ENCODE peak calls at places on chromosomes 2 and 18, in six cellular contexts. K, J, O, W, Q and Y are unnamed samples.
A peak's percentile ranks its signal among the peaks of the same experiment; 100 is the strongest.

GRCh38 chr18:58309610-58310239 is 265.7 kb downstream of the NEDD4L start:
- DNase-seq in K (no peak), J (no peak), O (peak; percentile 35), W (no peak), Q (no peak), Y (no peak)

GRCh38 chr2:237585590-237586221 is 4.8 kb downstream of the RAB17 start:
- DNase-seq in K (no peak), J (no peak), O (no peak), W (no peak), Q (no peak), Y (no peak)

GRCh38 chr2:219631406-219631891 is 4.0 kb downstream of the SLC4A3 start:
- DNase-seq in K (no peak), J (peak; percentile 57), O (no peak), W (no peak), Q (no peak), Y (no peak)

GRCh38 chr2:69056071-69056470 is 43.1 kb downstream of the ANTXR1 start:
- DNase-seq in K (no peak), J (no peak), O (no peak), W (no peak), Q (no peak), Y (no peak)

GRCh38 chr2:201466050-201466660 is 14.6 kb downstream of the STRADB start:
- DNase-seq in K (peak; percentile 71), J (no peak), O (no peak), W (no peak), Q (peak; percentile 89), Y (no peak)

GRCh38 chr2:238831177-238831576 is 16.7 kb upstream of the TWIST2 start:
- DNase-seq in K (no peak), J (no peak), O (no peak), W (no peak), Q (no peak), Y (no peak)

GRCh38 chr2:73823916-73824523 is 4.7 kb upstream of the STAMBP start:
- DNase-seq in K (peak; percentile 81), J (no peak), O (peak; percentile 46), W (peak; percentile 58), Q (peak; percentile 88), Y (no peak)

GRCh38 chr18:48007955-48008701 is 77.7 kb upstream of the SMAD2 start:
- DNase-seq in K (peak; percentile 51), J (peak; percentile 70), O (peak; percentile 68), W (peak; percentile 94), Q (peak; percentile 71), Y (peak; percentile 77)

GRCh38 chr18:27656905-27657304 is 471.8 kb upstream of the CHST9 start:
- DNase-seq in K (no peak), J (no peak), O (no peak), W (no peak), Q (no peak), Y (no peak)

GRCh38 chr2:33033524-33034150 is 86.9 kb downstream of the LTBP1 start:
- DNase-seq in K (peak; percentile 67), J (no peak), O (no peak), W (no peak), Q (peak; percentile 84), Y (no peak)

GRCh38 chr2:33210626-33211025 is 263.9 kb downstream of the LTBP1 start:
- DNase-seq in K (peak; percentile 94), J (peak; percentile 85), O (peak; percentile 44), W (no peak), Q (peak; percentile 98), Y (peak; percentile 65)

GRCh38 chr2:217515615-217516309 is 487.0 kb downstream of the TNS1 start:
- DNase-seq in K (no peak), J (no peak), O (no peak), W (no peak), Q (no peak), Y (no peak)

GRCh38 chr2:58660046-58660445 is 418.9 kb upstream of the FANCL start:
- DNase-seq in K (no peak), J (no peak), O (no peak), W (no peak), Q (no peak), Y (no peak)

GRCh38 chr2:168455692-168456525 is at the start of gene CERS6:
- DNase-seq in K (peak; percentile 92), J (peak; percentile 98), O (peak; percentile 96), W (peak; percentile 89), Q (peak; percentile 99), Y (peak; percentile 98)

GRCh38 chr2:134127496-134127895 is 126.4 kb upstream of the MGAT5 start:
- DNase-seq in K (no peak), J (no peak), O (no peak), W (no peak), Q (no peak), Y (no peak)

GRCh38 chr2:7203056-7203467 is 285.9 kb downstream of the RNF144A start:
- DNase-seq in K (peak; percentile 33), J (no peak), O (peak; percentile 38), W (peak; percentile 41), Q (peak; percentile 74), Y (peak; percentile 23)

GRCh38 chr2:3480352-3481010 is 38.9 kb downstream of the ADI1 start:
- DNase-seq in K (no peak), J (no peak), O (no peak), W (no peak), Q (no peak), Y (no peak)

GRCh38 chr18:27298215-27298804 is 113.2 kb upstream of the CHST9 start:
- DNase-seq in K (no peak), J (no peak), O (no peak), W (no peak), Q (no peak), Y (no peak)

GRCh38 chr2:65070172-65070830 is 14.1 kb downstream of the CEP68 start:
- DNase-seq in K (peak; percentile 58), J (no peak), O (no peak), W (no peak), Q (peak; percentile 77), Y (no peak)

GRCh38 chr2:24840164-24840869 is 47.1 kb downstream of the CENPO start:
- DNase-seq in K (no peak), J (no peak), O (no peak), W (no peak), Q (no peak), Y (peak; percentile 33)

GRCh38 chr18:54780285-54780861 is 47.9 kb upstream of the RAB27B start:
- DNase-seq in K (no peak), J (no peak), O (no peak), W (no peak), Q (no peak), Y (no peak)

GRCh38 chr2:159177957-159178356 is 108.5 kb downstream of the WDSUB1 start:
- DNase-seq in K (no peak), J (no peak), O (no peak), W (no peak), Q (no peak), Y (no peak)

GRCh38 chr2:37918742-37919186 is 6.3 kb upstream of the RMDN2 start:
- DNase-seq in K (no peak), J (no peak), O (no peak), W (no peak), Q (peak; percentile 41), Y (no peak)

GRCh38 chr18:32511147-32511546 is 40.5 kb upstream of the GAREM1 start:
- DNase-seq in K (no peak), J (no peak), O (no peak), W (no peak), Q (no peak), Y (no peak)

GRCh38 chr2:1600191-1601063 is 143.9 kb downstream of the PXDN start:
- DNase-seq in K (no peak), J (peak; percentile 58), O (no peak), W (no peak), Q (peak; percentile 93), Y (no peak)

GRCh38 chr18:33901894-33902512 is 322.7 kb downstream of the NOL4 start:
- DNase-seq in K (no peak), J (no peak), O (no peak), W (no peak), Q (no peak), Y (no peak)

GRCh38 chr2:80335411-80335810 is 30.9 kb upstream of the LRRTM1 start:
- DNase-seq in K (no peak), J (no peak), O (no peak), W (no peak), Q (no peak), Y (no peak)

GRCh38 chr18:42548493-42548892 is 567.0 kb downstream of the RIT2 start:
- DNase-seq in K (no peak), J (no peak), O (no peak), W (no peak), Q (no peak), Y (no peak)

GRCh38 chr2:86135653-86136052 is 29.6 kb downstream of the PTCD3 start:
- DNase-seq in K (no peak), J (no peak), O (no peak), W (no peak), Q (no peak), Y (no peak)

DNA sequence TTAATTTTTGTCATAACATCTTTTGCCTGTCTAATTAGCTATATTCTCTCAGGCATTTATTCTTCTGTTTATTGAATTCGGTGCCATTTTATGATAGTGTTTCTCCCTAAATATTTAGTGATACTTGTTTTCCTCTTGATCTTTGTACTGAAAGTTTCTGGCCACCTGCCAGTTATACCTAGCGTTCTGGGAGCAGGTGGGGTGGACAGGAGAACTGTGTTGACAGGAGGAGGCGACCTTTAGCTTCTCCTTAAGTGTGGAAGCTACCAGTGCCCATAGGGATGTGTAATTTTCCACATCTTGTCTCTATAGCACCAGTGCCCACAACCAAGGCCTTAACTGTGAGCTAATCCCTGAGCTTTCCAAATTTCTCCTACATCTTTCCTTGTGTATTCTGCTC is 43.2 kb upstream of the ACSL3 start:
- DNase-seq in K (no peak), J (no peak), O (no peak), W (no peak), Q (no peak), Y (no peak)
- H3K4me3 ChIP-seq in K (no peak overlapping the region), J (no peak overlapping the region), O (no peak overlapping the region), W (no peak overlapping the region), Q (no peak overlapping the region), Y (no peak overlapping the region)

GRCh38 chr2:231862071-231862470 is 64.1 kb downstream of the NPPC start:
- DNase-seq in K (no peak), J (no peak), O (no peak), W (no peak), Q (no peak), Y (no peak)
- H3K4me3 ChIP-seq in K (no peak overlapping the region), J (no peak overlapping the region), O (no peak overlapping the region), W (no peak overlapping the region), Q (no peak overlapping the region), Y (no peak overlapping the region)

GRCh38 chr18:23073996-23074606 is 61.2 kb upstream of the CABLES1 start:
- DNase-seq in K (peak; percentile 21), J (no peak), O (no peak), W (no peak), Q (no peak), Y (no peak)

GRCh38 chr18:23071285-23071684 is 64.0 kb upstream of the CABLES1 start:
- DNase-seq in K (no peak), J (no peak), O (peak; percentile 38), W (no peak), Q (no peak), Y (no peak)

GRCh38 chr18:23069481-23069880 is 65.8 kb upstream of the CABLES1 start:
- DNase-seq in K (no peak), J (no peak), O (no peak), W (no peak), Q (no peak), Y (no peak)

GRCh38 chr18:23068692-23069305 is 66.5 kb upstream of the CABLES1 start:
- DNase-seq in K (peak; percentile 11), J (no peak), O (no peak), W (no peak), Q (no peak), Y (no peak)

GRCh38 chr18:23072079-23072478 is 63.2 kb upstream of the CABLES1 start:
- DNase-seq in K (no peak), J (no peak), O (no peak), W (no peak), Q (no peak), Y (no peak)
- H3K4me3 ChIP-seq in K (no peak overlapping the region), J (no peak overlapping the region), O (no peak overlapping the region), W (no peak overlapping the region), Q (no peak overlapping the region), Y (no peak overlapping the region)

GRCh38 chr2:232276739-232277313 is 101.7 kb upstream of the ALPP start:
- DNase-seq in K (no peak), J (no peak), O (no peak), W (no peak), Q (no peak), Y (no peak)
- H3K4me3 ChIP-seq in K (no peak overlapping the region), J (no peak overlapping the region), O (no peak overlapping the region), W (no peak overlapping the region), Q (no peak overlapping the region), Y (no peak overlapping the region)